ENCODE peak calls at places on chromosomes 4 and X, in eight cellular contexts. One of them, this sample, is unnamed. For H3K4me1, the result is how much of the 10 kb centered on the place peaks cover.

GRCh38 chrX:40933132-40934078 is 151.8 kb upstream of the USP9X start:
- DNase-seq in stomach: no peak
- DNase-seq in GM23338: no peak
- DNase-seq in suprapubic skin: no peak
- DNase-seq in breast epithelium: no peak
- DNase-seq in HCT116: no peak
- DNase-seq in transverse colon: no peak
- DNase-seq in H1: no peak
- DNase-seq in this sample: no peak

GRCh38 chr4:104571341-104571740 is 76.6 kb upstream of the CXXC4 start:
- DNase-seq in stomach: no peak
- DNase-seq in suprapubic skin: no peak
- DNase-seq in HCT116: no peak
- DNase-seq in H1: peak
- DNase-seq in transverse colon: no peak
- DNase-seq in GM23338: no peak
- DNase-seq in breast epithelium: no peak
- DNase-seq in this sample: no peak

GRCh38 chr4:87530868-87531267 is 1.7 kb upstream of the SPARCL1 start:
- DNase-seq in suprapubic skin: peak
- DNase-seq in GM23338: peak
- DNase-seq in H1: no peak
- DNase-seq in transverse colon: peak
- DNase-seq in breast epithelium: peak
- DNase-seq in HCT116: no peak
- DNase-seq in stomach: peak
- DNase-seq in this sample: no peak

GRCh38 chr4:8038083-8038482 is 98.4 kb upstream of the AFAP1 start:
- DNase-seq in stomach: no peak
- DNase-seq in H1: no peak
- DNase-seq in GM23338: no peak
- DNase-seq in breast epithelium: no peak
- DNase-seq in suprapubic skin: no peak
- DNase-seq in transverse colon: no peak
- DNase-seq in HCT116: no peak
- DNase-seq in this sample: no peak

GRCh38 chr4:171834640-171835039 is 21.4 kb downstream of the GALNTL6 start:
- DNase-seq in H1: no peak
- DNase-seq in transverse colon: no peak
- DNase-seq in suprapubic skin: no peak
- DNase-seq in HCT116: no peak
- DNase-seq in GM23338: no peak
- DNase-seq in stomach: no peak
- DNase-seq in breast epithelium: no peak
- DNase-seq in this sample: no peak

GRCh38 chr4:5404073-5404472 is 304.3 kb downstream of the EVC2 start:
- DNase-seq in stomach: no peak
- DNase-seq in HCT116: no peak
- DNase-seq in transverse colon: no peak
- DNase-seq in GM23338: no peak
- DNase-seq in suprapubic skin: no peak
- DNase-seq in breast epithelium: no peak
- DNase-seq in H1: no peak
- DNase-seq in this sample: no peak

GRCh38 chr4:48909697-48910096 is 3.1 kb upstream of the OCIAD2 start:
- DNase-seq in suprapubic skin: no peak
- DNase-seq in stomach: peak
- DNase-seq in GM23338: no peak
- DNase-seq in HCT116: peak
- DNase-seq in H1: peak
- DNase-seq in transverse colon: peak
- DNase-seq in breast epithelium: no peak
- DNase-seq in this sample: no peak

GRCh38 chr4:75513529-75514130 is 573 bp downstream of the RCHY1 start:
- DNase-seq in suprapubic skin: no peak
- DNase-seq in GM23338: no peak
- DNase-seq in transverse colon: no peak
- DNase-seq in breast epithelium: no peak
- DNase-seq in H1: no peak
- DNase-seq in stomach: no peak
- DNase-seq in HCT116: no peak
- DNase-seq in this sample: no peak

GRCh38 chrX:68914337-68914989 is 85.6 kb downstream of the EFNB1 start:
- DNase-seq in H1: no peak
- DNase-seq in breast epithelium: no peak
- DNase-seq in HCT116: no peak
- DNase-seq in transverse colon: no peak
- DNase-seq in suprapubic skin: no peak
- DNase-seq in stomach: no peak
- DNase-seq in GM23338: peak
- DNase-seq in this sample: no peak

GRCh38 chr4:92529510-92529909 is 225.7 kb downstream of the GRID2 start:
- DNase-seq in stomach: no peak
- DNase-seq in breast epithelium: no peak
- DNase-seq in transverse colon: no peak
- DNase-seq in GM23338: no peak
- DNase-seq in H1: no peak
- DNase-seq in suprapubic skin: no peak
- DNase-seq in HCT116: no peak
- DNase-seq in this sample: no peak

GRCh38 chr4:144645621-144646522 is at the start of gene HHIP:
- DNase-seq in stomach: peak
- DNase-seq in HCT116: no peak
- DNase-seq in transverse colon: peak
- DNase-seq in GM23338: peak
- DNase-seq in H1: no peak
- DNase-seq in breast epithelium: no peak
- DNase-seq in suprapubic skin: peak
- DNase-seq in this sample: no peak

GRCh38 chr4:155392486-155393184 is 15.9 kb upstream of the MAP9 start:
- DNase-seq in HCT116: peak
- DNase-seq in suprapubic skin: no peak
- DNase-seq in GM23338: no peak
- DNase-seq in H1: no peak
- DNase-seq in breast epithelium: no peak
- DNase-seq in stomach: no peak
- DNase-seq in transverse colon: no peak
- DNase-seq in this sample: no peak

GRCh38 chrX:20947411-20947912 is 426.8 kb upstream of the CNKSR2 start:
- DNase-seq in stomach: no peak
- DNase-seq in breast epithelium: no peak
- DNase-seq in suprapubic skin: no peak
- DNase-seq in transverse colon: no peak
- DNase-seq in HCT116: no peak
- DNase-seq in H1: no peak
- DNase-seq in GM23338: peak
- DNase-seq in this sample: no peak

GRCh38 chr4:156815717-156816319 is 155.8 kb downstream of the PDGFC start:
- DNase-seq in suprapubic skin: no peak
- DNase-seq in GM23338: no peak
- DNase-seq in stomach: no peak
- DNase-seq in transverse colon: no peak
- DNase-seq in HCT116: no peak
- DNase-seq in breast epithelium: no peak
- DNase-seq in H1: no peak
- DNase-seq in this sample: no peak

GRCh38 chrX:68183612-68184214 is 249.6 kb downstream of the OPHN1 start:
- DNase-seq in suprapubic skin: no peak
- DNase-seq in stomach: no peak
- DNase-seq in H1: no peak
- DNase-seq in GM23338: peak
- DNase-seq in breast epithelium: no peak
- DNase-seq in transverse colon: no peak
- DNase-seq in HCT116: no peak
- DNase-seq in this sample: no peak

GRCh38 chrX:53678667-53679066 is 7.9 kb downstream of the HUWE1 start:
- DNase-seq in stomach: no peak
- DNase-seq in HCT116: no peak
- DNase-seq in transverse colon: no peak
- DNase-seq in GM23338: peak
- DNase-seq in H1: no peak
- DNase-seq in suprapubic skin: no peak
- DNase-seq in breast epithelium: no peak
- DNase-seq in this sample: no peak

GRCh38 chr4:141463678-141464077 is 172.7 kb upstream of the IL15 start:
- DNase-seq in GM23338: no peak
- DNase-seq in transverse colon: no peak
- DNase-seq in suprapubic skin: no peak
- DNase-seq in breast epithelium: no peak
- DNase-seq in stomach: no peak
- DNase-seq in HCT116: no peak
- DNase-seq in H1: no peak
- DNase-seq in this sample: no peak

DNA sequence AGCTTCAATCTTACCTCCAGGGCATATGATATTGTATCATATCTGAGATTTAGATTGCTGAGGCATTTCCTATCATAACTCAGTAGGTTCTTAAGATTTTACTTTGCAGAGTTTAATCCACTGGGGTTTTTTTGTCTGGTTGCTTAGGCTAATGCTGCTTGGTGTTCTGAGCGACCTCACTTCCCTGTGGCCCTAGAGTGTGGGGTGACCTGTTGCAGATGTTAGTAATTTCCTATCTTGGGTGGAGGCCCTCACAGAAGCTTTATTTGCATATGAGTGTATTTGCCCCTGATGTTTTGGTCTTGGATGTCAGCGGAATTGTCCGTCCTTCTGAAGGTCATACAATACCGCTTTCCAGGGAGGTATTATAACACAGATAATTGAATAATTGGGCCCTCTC is 137.1 kb downstream of the NDST3 start:
- DNase-seq in transverse colon: no peak
- DNase-seq in suprapubic skin: no peak
- DNase-seq in breast epithelium: no peak
- DNase-seq in H1: no peak
- DNase-seq in GM23338: no peak
- DNase-seq in HCT116: no peak
- DNase-seq in stomach: no peak
- DNase-seq in this sample: no peak
- H3K4me1 ChIP-seq in transverse colon: under half
- H3K4me1 ChIP-seq in suprapubic skin: under half
- H3K4me1 ChIP-seq in breast epithelium: under half
- H3K4me1 ChIP-seq in H1: under half
- H3K4me1 ChIP-seq in GM23338: under half
- H3K4me1 ChIP-seq in HCT116: under half
- H3K4me1 ChIP-seq in stomach: under half
- H3K4me1 ChIP-seq in this sample: under half

GRCh38 chr4:1317177-1318045 is 27.7 kb downstream of the MAEA start:
- DNase-seq in stomach: no peak
- DNase-seq in HCT116: no peak
- DNase-seq in H1: no peak
- DNase-seq in transverse colon: no peak
- DNase-seq in GM23338: no peak
- DNase-seq in suprapubic skin: peak
- DNase-seq in breast epithelium: no peak
- DNase-seq in this sample: no peak

GRCh38 chr4:1316537-1317168 is 27.0 kb downstream of the MAEA start:
- DNase-seq in breast epithelium: no peak
- DNase-seq in HCT116: no peak
- DNase-seq in GM23338: no peak
- DNase-seq in stomach: no peak
- DNase-seq in suprapubic skin: no peak
- DNase-seq in H1: no peak
- DNase-seq in transverse colon: no peak
- DNase-seq in this sample: no peak

GRCh38 chr4:1315838-1316536 is 26.3 kb downstream of the MAEA start:
- DNase-seq in suprapubic skin: no peak
- DNase-seq in stomach: no peak
- DNase-seq in breast epithelium: no peak
- DNase-seq in transverse colon: no peak
- DNase-seq in H1: no peak
- DNase-seq in GM23338: no peak
- DNase-seq in HCT116: no peak
- DNase-seq in this sample: no peak

GRCh38 chr4:1318046-1318375 is 28.3 kb downstream of the MAEA start:
- DNase-seq in HCT116: no peak
- DNase-seq in suprapubic skin: no peak
- DNase-seq in breast epithelium: no peak
- DNase-seq in H1: no peak
- DNase-seq in stomach: no peak
- DNase-seq in transverse colon: no peak
- DNase-seq in GM23338: no peak
- DNase-seq in this sample: no peak

GRCh38 chr4:1318488-1319213 is 28.4 kb upstream of the UVSSA start:
- DNase-seq in breast epithelium: no peak
- DNase-seq in GM23338: peak
- DNase-seq in stomach: no peak
- DNase-seq in suprapubic skin: no peak
- DNase-seq in H1: no peak
- DNase-seq in transverse colon: no peak
- DNase-seq in HCT116: peak
- DNase-seq in this sample: no peak
- TF ChIP-seq CTCF in breast epithelium: no peak
- TF ChIP-seq CTCF in GM23338: peak
- TF ChIP-seq CTCF in stomach: no peak
- TF ChIP-seq CTCF in suprapubic skin: no peak
- TF ChIP-seq CTCF in H1: peak
- TF ChIP-seq CTCF in transverse colon: peak
- TF ChIP-seq CTCF in HCT116: peak
- TF ChIP-seq CTCF in this sample: no peak

GRCh38 chr4:20868108-20868507 is 167.8 kb downstream of the PACRGL start:
- DNase-seq in H1: no peak
- DNase-seq in stomach: no peak
- DNase-seq in suprapubic skin: no peak
- DNase-seq in HCT116: no peak
- DNase-seq in GM23338: no peak
- DNase-seq in transverse colon: no peak
- DNase-seq in breast epithelium: no peak
- DNase-seq in this sample: no peak
- TF ChIP-seq POLR2AphosphoS5 in H1: no peak
- TF ChIP-seq POLR2AphosphoS5 in stomach: no peak
- TF ChIP-seq POLR2AphosphoS5 in suprapubic skin: no peak
- TF ChIP-seq POLR2AphosphoS5 in HCT116: no peak
- TF ChIP-seq POLR2AphosphoS5 in GM23338: no peak
- TF ChIP-seq POLR2AphosphoS5 in transverse colon: no peak
- TF ChIP-seq POLR2AphosphoS5 in breast epithelium: no peak
- TF ChIP-seq POLR2AphosphoS5 in this sample: no peak

GRCh38 chrX:13103111-13103913 is 58.9 kb upstream of the FAM9C start:
- DNase-seq in stomach: no peak
- DNase-seq in H1: no peak
- DNase-seq in breast epithelium: no peak
- DNase-seq in transverse colon: no peak
- DNase-seq in GM23338: no peak
- DNase-seq in suprapubic skin: no peak
- DNase-seq in HCT116: no peak
- DNase-seq in this sample: no peak

GRCh38 chrX:13102636-13103035 is 58.2 kb upstream of the FAM9C start:
- DNase-seq in HCT116: no peak
- DNase-seq in suprapubic skin: no peak
- DNase-seq in GM23338: no peak
- DNase-seq in H1: no peak
- DNase-seq in breast epithelium: no peak
- DNase-seq in transverse colon: no peak
- DNase-seq in stomach: no peak
- DNase-seq in this sample: no peak

GRCh38 chrX:13094780-13095425 is 50.5 kb upstream of the FAM9C start:
- DNase-seq in transverse colon: no peak
- DNase-seq in suprapubic skin: no peak
- DNase-seq in stomach: no peak
- DNase-seq in H1: no peak
- DNase-seq in HCT116: no peak
- DNase-seq in breast epithelium: no peak
- DNase-seq in GM23338: no peak
- DNase-seq in this sample: no peak

GRCh38 chrX:13101439-13102139 is 57.2 kb upstream of the FAM9C start:
- DNase-seq in H1: no peak
- DNase-seq in suprapubic skin: peak
- DNase-seq in transverse colon: peak
- DNase-seq in stomach: peak
- DNase-seq in breast epithelium: peak
- DNase-seq in GM23338: no peak
- DNase-seq in HCT116: peak
- DNase-seq in this sample: no peak

GRCh38 chrX:13099121-13099520 is 54.7 kb upstream of the FAM9C start:
- DNase-seq in H1: no peak
- DNase-seq in stomach: no peak
- DNase-seq in transverse colon: no peak
- DNase-seq in breast epithelium: no peak
- DNase-seq in GM23338: no peak
- DNase-seq in suprapubic skin: no peak
- DNase-seq in HCT116: no peak
- DNase-seq in this sample: no peak
- H3K4me1 ChIP-seq in H1: under half
- H3K4me1 ChIP-seq in stomach: under half
- H3K4me1 ChIP-seq in transverse colon: under half
- H3K4me1 ChIP-seq in breast epithelium: under half
- H3K4me1 ChIP-seq in GM23338: under half
- H3K4me1 ChIP-seq in suprapubic skin: under half
- H3K4me1 ChIP-seq in HCT116: under half
- H3K4me1 ChIP-seq in this sample: under half

This sample was measured in vagina.